ENCODE peak calls at places on chromosome X, in six cellular contexts. Q is GM10248, A is adrenal gland, E is cardiac fibroblast, J is ovary, R is HCT116. M is an unnamed sample.

GRCh38 chrX:129678176-129678880 is 23.6 kb upstream of the APLN start:
- DNase-seq in A (peak), E (peak), Q (no peak), J (peak), R (no peak), M (no peak)

GRCh38 chrX:123959281-123960063 is 2.0 kb upstream of the STAG2 start:
- DNase-seq in J (peak), A (peak), E (peak), Q (no peak), R (no peak), M (peak)

GRCh38 chrX:9614016-9614415 is 149.2 kb downstream of the TBL1X start:
- DNase-seq in R (no peak), Q (no peak), J (no peak), E (peak), A (no peak), M (no peak)

GRCh38 chrX:38868941-38869378 is 67.7 kb downstream of the MID1IP1 start:
- DNase-seq in R (no peak), A (no peak), Q (no peak), J (no peak), E (peak), M (no peak)

GRCh38 chrX:139933904-139934303 is 1.1 kb upstream of the ATP11C start:
- DNase-seq in A (no peak), J (no peak), R (no peak), E (no peak), Q (no peak), M (no peak)

GRCh38 chrX:1380672-1381233 is 11.2 kb downstream of the SLC25A6 start:
- DNase-seq in J (peak), Q (peak), A (no peak), E (no peak), R (no peak), M (no peak)

GRCh38 chrX:434946-435345 is 48.2 kb upstream of the PPP2R3B start:
- DNase-seq in Q (no peak), R (no peak), A (no peak), E (no peak), J (no peak), M (no peak)

GRCh38 chrX:106170318-106170717 is 2.2 kb downstream of the PWWP3B start:
- DNase-seq in J (no peak), E (peak), A (no peak), R (peak), Q (no peak), M (no peak)

GRCh38 chrX:40543661-40544328 is 37.0 kb upstream of the ATP6AP2 start:
- DNase-seq in R (peak), A (no peak), J (no peak), E (peak), Q (peak), M (peak)

GRCh38 chrX:118723376-118723775 is 4.0 kb upstream of the IL13RA1 start:
- DNase-seq in E (no peak), R (no peak), Q (no peak), A (no peak), J (no peak), M (no peak)

GRCh38 chrX:143633530-143634372 is 2.1 kb downstream of the SLITRK4 start:
- DNase-seq in E (peak), A (no peak), Q (no peak), R (no peak), J (peak), M (no peak)

GRCh38 chrX:134836497-134836968 is 154.3 kb upstream of the SMIM10 start:
- DNase-seq in A (no peak), J (no peak), E (peak), R (peak), Q (no peak), M (no peak)

GRCh38 chrX:48937065-48937907 is 18.5 kb upstream of the PIM2 start:
- DNase-seq in E (peak), J (no peak), R (no peak), Q (peak), A (no peak), M (peak)
- TF ChIP-seq CTCF in E (no peak), J (no peak), R (no peak), Q (peak), A (no peak), M (peak)

DNA sequence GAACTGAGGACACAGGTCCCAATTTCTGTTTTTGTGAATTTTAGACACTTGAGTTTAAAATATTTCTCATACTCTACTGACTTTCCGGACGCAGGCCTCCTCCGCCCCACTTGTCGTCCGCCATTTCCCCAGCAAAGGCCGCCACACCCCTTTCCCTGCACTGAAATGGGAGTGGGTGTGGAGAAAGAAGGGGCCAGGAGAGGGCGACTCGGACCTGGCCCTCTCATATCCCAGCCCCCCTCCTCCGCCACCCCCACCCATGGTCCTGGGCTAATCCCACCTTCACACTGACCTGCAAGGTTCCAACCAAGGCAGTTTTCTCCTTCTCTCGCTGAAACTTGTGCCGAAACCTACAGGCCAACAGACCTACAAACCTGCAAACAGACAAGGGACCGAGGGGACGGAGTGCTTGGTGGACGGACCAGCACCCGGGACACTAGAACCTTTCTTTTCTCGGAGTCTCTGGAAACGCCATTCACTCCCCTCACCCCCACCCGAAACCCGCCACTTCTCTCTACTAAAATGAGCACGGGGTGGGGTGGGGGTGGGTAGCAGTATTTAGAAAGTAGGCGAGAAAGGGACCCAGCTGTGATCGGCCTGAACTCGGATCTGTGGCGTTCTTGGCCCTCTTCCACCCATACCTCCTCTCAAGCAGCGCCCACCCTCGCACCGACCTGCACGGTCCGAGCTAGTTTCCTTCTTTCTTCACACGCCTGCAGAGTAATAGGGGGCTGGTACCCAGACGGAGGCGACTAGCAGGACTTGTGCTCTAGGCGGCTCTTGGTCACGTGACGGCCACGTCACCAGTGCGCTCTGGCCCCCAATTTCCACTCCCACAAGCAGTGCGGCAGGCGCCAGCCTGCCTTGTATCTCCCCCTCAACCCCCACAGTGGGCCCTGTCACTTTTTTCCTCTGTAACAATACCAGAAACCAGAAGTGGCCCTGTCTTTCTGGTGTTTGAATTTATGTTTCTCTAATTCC is at the start of gene ARMCX6:
- DNase-seq in A (peak), R (peak), E (peak), J (peak), Q (peak), M (peak)
- TF ChIP-seq CTCF in A (peak), R (peak), E (peak), J (no peak), Q (peak), M (peak)

GRCh38 chrX:47956016-47956415 is 47.8 kb downstream of the ZNF182 start:
- DNase-seq in E (no peak), J (no peak), R (no peak), A (no peak), Q (no peak), M (no peak)

GRCh38 chrX:47960400-47960799 is 43.4 kb downstream of the ZNF182 start:
- DNase-seq in Q (no peak), A (no peak), E (no peak), J (no peak), R (no peak), M (no peak)

GRCh38 chrX:47958943-47959342 is 44.8 kb downstream of the ZNF182 start:
- DNase-seq in J (no peak), E (peak), Q (peak), R (no peak), A (no peak), M (peak)
- TF ChIP-seq CTCF in J (no peak), E (peak), Q (peak), R (peak), A (no peak), M (peak)

DNA sequence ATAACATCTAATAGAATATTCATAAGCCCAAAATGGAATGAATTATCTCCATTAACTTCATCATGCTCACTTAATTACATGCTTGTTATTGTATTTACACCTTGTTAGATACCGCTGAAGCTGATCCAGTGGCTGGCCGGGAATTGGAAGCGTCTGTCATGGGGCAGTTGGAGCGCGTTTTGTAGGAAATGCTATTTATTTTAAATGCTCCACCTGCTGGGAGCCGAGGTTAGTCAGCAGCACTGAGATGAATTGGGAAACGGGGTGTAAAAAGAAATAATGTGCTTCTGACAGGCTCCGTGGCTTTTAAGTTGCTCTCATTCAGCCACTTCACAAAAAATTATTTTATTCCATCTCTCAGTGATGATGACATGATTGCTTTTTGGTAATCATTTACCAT is 25.2 kb downstream of the ARX start:
- DNase-seq in R (no peak), J (no peak), A (no peak), E (no peak), Q (no peak), M (no peak)
- TF ChIP-seq CTCF in R (no peak), J (no peak), A (no peak), E (no peak), Q (no peak), M (no peak)

GRCh38 chrX:7068939-7069367 is 78.6 kb upstream of the STS start:
- DNase-seq in Q (no peak), R (no peak), J (no peak), E (no peak), A (no peak), M (peak)
- TF ChIP-seq CTCF in Q (peak), R (peak), J (no peak), E (peak), A (peak), M (peak)

GRCh38 chrX:34638116-34638515 is 19.0 kb downstream of the TMEM47 start:
- DNase-seq in A (no peak), Q (no peak), E (peak), R (no peak), J (no peak), M (peak)
- TF ChIP-seq CTCF in A (peak), Q (no peak), E (peak), R (peak), J (peak), M (peak)